ENCODE peak calls at places on chromosome 21, in six cellular contexts. W is lower leg skin, T is cardiac muscle cell, R is GM06990, D is brain microvascular endothelial cell, L is pancreas. Q is an unnamed sample.

GRCh38 chr21:31524140-31524539 is 135.4 kb upstream of the SOD1 start:
- DNase-seq in L (no peak), D (no peak), T (no peak), R (no peak), W (no peak), Q (no peak)

GRCh38 chr21:36948686-36949085 is 17.8 kb downstream of the HLCS start:
- DNase-seq in W (no peak), L (no peak), T (no peak), R (no peak), D (no peak), Q (no peak)

GRCh38 chr21:46051821-46052675 is 45.9 kb upstream of the COL6A2 start:
- DNase-seq in W (peak), D (no peak), T (no peak), L (no peak), R (no peak), Q (no peak)

GRCh38 chr21:37006521-37007291 is at the start of gene RIPPLY3:
- DNase-seq in T (peak), W (no peak), L (no peak), R (no peak), D (no peak), Q (peak)

GRCh38 chr21:46393451-46393940 is 65.2 kb upstream of the DIP2A start:
- DNase-seq in T (no peak), D (no peak), R (no peak), W (no peak), L (no peak), Q (no peak)

GRCh38 chr21:27423906-27424595 is 457.2 kb upstream of the ADAMTS5 start:
- DNase-seq in R (no peak), L (no peak), D (peak), T (no peak), W (no peak), Q (no peak)

GRCh38 chr21:35257413-35257812 is 208.3 kb upstream of the RUNX1 start:
- DNase-seq in D (peak), L (peak), W (peak), T (no peak), R (no peak), Q (no peak)

GRCh38 chr21:39518055-39518844 is 66.5 kb downstream of the SH3BGR start:
- DNase-seq in W (no peak), R (no peak), T (peak), L (no peak), D (peak), Q (peak)

GRCh38 chr21:36385909-36386642 is 884 bp downstream of the CHAF1B start:
- DNase-seq in R (peak), L (no peak), W (no peak), T (no peak), D (no peak), Q (no peak)

GRCh38 chr21:41227357-41228005 is 59.5 kb downstream of the BACE2 start:
- DNase-seq in T (no peak), L (no peak), R (no peak), W (no peak), D (no peak), Q (no peak)

GRCh38 chr21:46220275-46220810 is 8.2 kb downstream of the LSS start:
- DNase-seq in L (no peak), R (no peak), D (no peak), W (no peak), T (no peak), Q (no peak)

GRCh38 chr21:15688016-15688415 is 41.8 kb upstream of the USP25 start:
- DNase-seq in L (no peak), D (peak), R (no peak), T (no peak), W (no peak), Q (no peak)

GRCh38 chr21:45318556-45319341 is 31.1 kb upstream of the POFUT2 start:
- DNase-seq in T (no peak), W (no peak), L (peak), R (no peak), D (no peak), Q (no peak)

GRCh38 chr21:38507374-38507942 is 9.2 kb upstream of the ERG start:
- DNase-seq in W (no peak), L (no peak), D (no peak), R (no peak), T (no peak), Q (no peak)

GRCh38 chr21:38506606-38507331 is 8.5 kb upstream of the ERG start:
- DNase-seq in D (no peak), R (no peak), L (no peak), W (no peak), T (no peak), Q (no peak)

GRCh38 chr21:38505654-38506523 is 7.6 kb upstream of the ERG start:
- DNase-seq in L (no peak), T (peak), R (no peak), W (peak), D (peak), Q (peak)

GRCh38 chr21:38511198-38511597 is 12.9 kb upstream of the ERG start:
- DNase-seq in R (no peak), D (no peak), L (no peak), W (no peak), T (no peak), Q (no peak)

DNA sequence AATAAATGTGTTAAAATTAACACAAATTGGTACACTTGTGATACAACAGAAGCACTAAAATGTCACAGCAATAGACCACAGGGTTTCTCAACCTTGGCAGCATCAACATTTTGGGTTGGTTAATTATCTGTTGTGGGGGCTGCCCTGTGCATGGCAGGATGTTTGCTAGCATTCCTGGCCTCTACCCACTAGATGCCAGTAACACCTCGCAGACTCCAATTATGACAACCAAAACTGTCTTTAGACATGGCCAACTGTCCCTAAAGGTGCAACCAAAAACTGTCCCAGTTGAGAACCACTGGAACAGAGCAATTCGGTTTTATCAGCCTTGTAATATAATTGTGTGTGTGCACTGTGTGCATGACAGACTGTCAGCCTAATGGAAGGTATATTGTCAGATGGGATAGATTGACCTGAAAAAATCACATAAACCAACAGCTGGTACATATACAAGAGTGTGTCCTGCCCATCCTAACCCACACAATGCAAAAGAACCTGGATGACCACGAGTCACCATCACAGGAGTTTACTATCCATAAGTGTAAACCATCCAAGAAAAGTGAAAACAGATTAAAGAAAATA is 13.5 kb upstream of the ERG start:
- DNase-seq in D (no peak), W (no peak), T (no peak), R (no peak), L (no peak), Q (no peak)
- TF ChIP-seq CTCF in D (no peak), W (no peak), T (no peak), R (no peak), L (no peak), Q (no peak)

GRCh38 chr21:34204481-34205439 is 131.4 kb downstream of the MRPS6 start:
- DNase-seq in W (no peak), R (no peak), D (no peak), T (no peak), L (no peak), Q (no peak)
- TF ChIP-seq CTCF in W (no peak), R (no peak), D (no peak), T (no peak), L (no peak), Q (no peak)

GRCh38 chr21:25639922-25640670 is 1.0 kb downstream of the JAM2 start:
- DNase-seq in W (no peak), D (no peak), T (peak), R (no peak), L (peak), Q (peak)
- TF ChIP-seq CTCF in W (no peak), D (no peak), T (no peak), R (no peak), L (no peak), Q (no peak)

GRCh38 chr21:30463713-30464112 is 16.5 kb downstream of the KRTAP19-1 start:
- DNase-seq in L (no peak), D (no peak), W (no peak), R (no peak), T (peak), Q (no peak)
- TF ChIP-seq CTCF in L (no peak), D (peak), W (no peak), R (no peak), T (no peak), Q (peak)

GRCh38 chr21:42233067-42233981 is 14.4 kb downstream of the ABCG1 start:
- DNase-seq in W (peak), D (peak), L (peak), R (peak), T (peak), Q (peak)
- TF ChIP-seq CTCF in W (no peak), D (peak), L (no peak), R (peak), T (peak), Q (no peak)

GRCh38 chr21:29024474-29025327 is at the start of gene USP16:
- DNase-seq in R (peak), W (peak), D (peak), T (peak), L (peak), Q (peak)
- TF ChIP-seq CTCF in R (no peak), W (no peak), D (peak), T (no peak), L (no peak), Q (no peak)

GRCh38 chr21:42537106-42537742 is 23.6 kb downstream of the SLC37A1 start:
- DNase-seq in D (no peak), T (no peak), R (no peak), W (no peak), L (no peak), Q (no peak)
- TF ChIP-seq CTCF in D (peak), T (peak), R (peak), W (no peak), L (no peak), Q (peak)

DNA sequence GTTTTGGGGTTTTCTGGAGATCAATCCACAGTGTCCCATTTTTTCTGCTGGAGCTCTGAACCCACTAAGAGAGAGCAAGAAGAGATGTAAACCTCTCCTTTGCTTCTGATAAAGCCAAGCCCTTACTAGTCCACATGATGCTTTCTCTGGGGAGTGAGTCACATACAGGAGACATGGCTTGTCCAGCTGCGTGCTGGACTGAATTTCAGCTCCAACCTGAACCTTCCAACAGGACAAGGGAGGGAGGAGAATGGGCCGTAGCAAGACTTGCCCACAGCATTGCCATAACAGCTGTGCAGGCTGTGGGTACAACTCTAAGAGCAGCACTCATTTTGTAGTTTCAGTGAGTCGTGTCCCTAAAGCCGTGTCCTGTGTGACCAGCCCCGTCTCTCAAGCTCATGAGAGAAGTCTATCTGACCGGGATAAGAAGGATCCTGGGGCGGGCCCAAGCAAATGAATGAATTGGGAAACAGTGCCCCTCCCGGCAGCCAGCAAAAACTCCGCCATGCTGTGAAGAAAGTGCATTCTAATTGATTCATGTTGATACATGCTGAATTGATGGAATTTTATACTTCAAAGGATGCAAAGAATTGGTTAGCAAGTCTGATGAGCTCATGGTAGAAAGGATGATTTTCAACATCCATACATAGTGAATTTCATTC is 195.2 kb downstream of the GABPA start:
- DNase-seq in D (peak), L (no peak), W (no peak), R (no peak), T (no peak), Q (no peak)
- TF ChIP-seq CTCF in D (peak), L (no peak), W (no peak), R (no peak), T (peak), Q (no peak)